ENCODE peak calls at places on chromosomes 13 and 19, in six cellular contexts. One of them, this sample, is unnamed.

GRCh38 chr19:7917292-7918061 is 2.7 kb upstream of the SNAPC2 start:
- DNase-seq in uterus: peak; percentile 61
- DNase-seq in A172: no peak
- DNase-seq in activated CD4-positive, alpha-beta T cell treated with anti-CD3 and anti-CD28 coated beads, Interleukin-2, amount 50 U/mL, for 24 hours: no peak
- DNase-seq in memory B cell: peak; percentile 69
- DNase-seq in kidney tubule cell: peak; percentile 56
- DNase-seq in this sample: peak; percentile 75

GRCh38 chr13:80551650-80552497 is 210.9 kb upstream of the SPRY2 start:
- DNase-seq in uterus: no peak
- DNase-seq in A172: no peak
- DNase-seq in activated CD4-positive, alpha-beta T cell treated with anti-CD3 and anti-CD28 coated beads, Interleukin-2, amount 50 U/mL, for 24 hours: no peak
- DNase-seq in memory B cell: no peak
- DNase-seq in kidney tubule cell: no peak
- DNase-seq in this sample: peak; percentile 21

GRCh38 chr19:48813123-48813911 is 2.5 kb upstream of the BCAT2 start:
- DNase-seq in uterus: no peak
- DNase-seq in A172: no peak
- DNase-seq in activated CD4-positive, alpha-beta T cell treated with anti-CD3 and anti-CD28 coated beads, Interleukin-2, amount 50 U/mL, for 24 hours: no peak
- DNase-seq in memory B cell: no peak
- DNase-seq in kidney tubule cell: no peak
- DNase-seq in this sample: peak; percentile 28

GRCh38 chr13:24195626-24196025 is 35.1 kb downstream of the SPATA13 start:
- DNase-seq in uterus: no peak
- DNase-seq in A172: no peak
- DNase-seq in activated CD4-positive, alpha-beta T cell treated with anti-CD3 and anti-CD28 coated beads, Interleukin-2, amount 50 U/mL, for 24 hours: no peak
- DNase-seq in memory B cell: no peak
- DNase-seq in kidney tubule cell: peak; percentile 34
- DNase-seq in this sample: no peak

GRCh38 chr13:113490496-113491417 is at the start of gene DCUN1D2:
- DNase-seq in uterus: peak; percentile 97
- DNase-seq in A172: peak; percentile 85
- DNase-seq in activated CD4-positive, alpha-beta T cell treated with anti-CD3 and anti-CD28 coated beads, Interleukin-2, amount 50 U/mL, for 24 hours: peak; percentile 56
- DNase-seq in memory B cell: peak; percentile 87
- DNase-seq in kidney tubule cell: peak; percentile 97
- DNase-seq in this sample: peak; percentile 84

GRCh38 chr13:77857810-77858209 is 60.8 kb downstream of the EDNRB start:
- DNase-seq in uterus: no peak
- DNase-seq in A172: no peak
- DNase-seq in activated CD4-positive, alpha-beta T cell treated with anti-CD3 and anti-CD28 coated beads, Interleukin-2, amount 50 U/mL, for 24 hours: no peak
- DNase-seq in memory B cell: no peak
- DNase-seq in kidney tubule cell: no peak
- DNase-seq in this sample: peak; percentile 1

GRCh38 chr13:49810825-49811526 is 18.5 kb upstream of the KPNA3 start:
- DNase-seq in uterus: no peak
- DNase-seq in A172: no peak
- DNase-seq in activated CD4-positive, alpha-beta T cell treated with anti-CD3 and anti-CD28 coated beads, Interleukin-2, amount 50 U/mL, for 24 hours: no peak
- DNase-seq in memory B cell: no peak
- DNase-seq in kidney tubule cell: peak; percentile 83
- DNase-seq in this sample: no peak

GRCh38 chr13:112450118-112450517 is 74.0 kb downstream of the SPACA7 start:
- DNase-seq in uterus: no peak
- DNase-seq in A172: no peak
- DNase-seq in activated CD4-positive, alpha-beta T cell treated with anti-CD3 and anti-CD28 coated beads, Interleukin-2, amount 50 U/mL, for 24 hours: no peak
- DNase-seq in memory B cell: no peak
- DNase-seq in kidney tubule cell: no peak
- DNase-seq in this sample: no peak

GRCh38 chr19:50191270-50191669 is 12.2 kb upstream of the MYH14 start:
- DNase-seq in uterus: no peak
- DNase-seq in A172: no peak
- DNase-seq in activated CD4-positive, alpha-beta T cell treated with anti-CD3 and anti-CD28 coated beads, Interleukin-2, amount 50 U/mL, for 24 hours: no peak
- DNase-seq in memory B cell: no peak
- DNase-seq in kidney tubule cell: peak; percentile 45
- DNase-seq in this sample: no peak

GRCh38 chr13:112893570-112894422 is 75.2 kb upstream of the MCF2L start:
- DNase-seq in uterus: no peak
- DNase-seq in A172: no peak
- DNase-seq in activated CD4-positive, alpha-beta T cell treated with anti-CD3 and anti-CD28 coated beads, Interleukin-2, amount 50 U/mL, for 24 hours: no peak
- DNase-seq in memory B cell: no peak
- DNase-seq in kidney tubule cell: peak; percentile 80
- DNase-seq in this sample: peak; percentile 74